ENCODE peak calls at places on chromosome 1, in ten cellular contexts. M is T-helper 2 cell; F is BE2C; Y is activated T-cell treated with anti-CD3 and anti-CD28 coated beads for 1 hour; L is activated CD4-positive, alpha-beta T cell treated with anti-CD3 and anti-CD28 coated beads, Interleukin-2, amount 50 U/mL, for 4 hours; J is iPS DF 19.7; G is EL; U is amniotic stem cell; S is GOT3; V is NCI-H510A treated with DMSO at 0.1 percent for 48 hours. N is an unnamed sample.

GRCh38 chr1:230948903-230949302 is 29.8 kb downstream of the TTC13 start:
- DNase-seq in M (no peak), F (no peak), Y (no peak), L (no peak), J (no peak), G (no peak), U (no peak), S (no peak), V (no peak), N (no peak)

GRCh38 chr1:38685373-38685772 is 174.2 kb downstream of the RRAGC start:
- DNase-seq in M (no peak), F (no peak), Y (no peak), L (no peak), J (no peak), G (no peak), U (no peak), S (no peak), V (no peak), N (no peak)

GRCh38 chr1:94698341-94698740 is 121.8 kb upstream of the SLC44A3 start:
- DNase-seq in M (no peak), F (no peak), Y (no peak), L (no peak), J (no peak), G (peak; percentile 78), U (no peak), S (no peak), V (no peak), N (no peak)

GRCh38 chr1:172609528-172609927 is 49.4 kb upstream of the FASLG start:
- DNase-seq in M (no peak), F (no peak), Y (no peak), L (no peak), J (no peak), G (no peak), U (no peak), S (no peak), V (peak; percentile 25), N (no peak)

GRCh38 chr1:47471163-47471562 is 33.3 kb downstream of the FOXD2 start:
- DNase-seq in M (no peak), F (no peak), Y (no peak), L (no peak), J (no peak), G (no peak), U (no peak), S (no peak), V (no peak), N (no peak)

GRCh38 chr1:232810856-232811255 is 5.6 kb downstream of the MAP10 start:
- DNase-seq in M (no peak), F (no peak), Y (no peak), L (no peak), J (no peak), G (no peak), U (no peak), S (no peak), V (no peak), N (no peak)

GRCh38 chr1:35656148-35656862 is 15.0 kb upstream of the PSMB2 start:
- DNase-seq in M (no peak), F (no peak), Y (no peak), L (no peak), J (no peak), G (peak; percentile 63), U (no peak), S (no peak), V (no peak), N (no peak)

GRCh38 chr1:228270032-228270431 is 62.2 kb downstream of the OBSCN start:
- DNase-seq in M (no peak), F (no peak), Y (no peak), L (no peak), J (no peak), G (peak; percentile 40), U (no peak), S (no peak), V (no peak), N (no peak)

GRCh38 chr1:31867546-31867945 is 51.7 kb upstream of the SPOCD1 start:
- DNase-seq in M (no peak), F (no peak), Y (no peak), L (no peak), J (no peak), G (no peak), U (no peak), S (no peak), V (no peak), N (no peak)

GRCh38 chr1:17914142-17914541 is 159.0 kb downstream of the ACTL8 start:
- DNase-seq in M (no peak), F (no peak), Y (no peak), L (no peak), J (no peak), G (no peak), U (no peak), S (no peak), V (no peak), N (no peak)

GRCh38 chr1:59505596-59506028 is 208.7 kb downstream of the FGGY start:
- DNase-seq in M (no peak), F (peak; percentile 27), Y (no peak), L (no peak), J (no peak), G (no peak), U (no peak), S (no peak), V (no peak), N (no peak)

GRCh38 chr1:209741198-209741597 is 14.7 kb upstream of the TRAF3IP3 start:
- DNase-seq in M (no peak), F (no peak), Y (no peak), L (no peak), J (no peak), G (no peak), U (no peak), S (no peak), V (no peak), N (no peak)

GRCh38 chr1:41448831-41449230 is 35.7 kb downstream of the EDN2 start:
- DNase-seq in M (no peak), F (no peak), Y (no peak), L (no peak), J (no peak), G (no peak), U (no peak), S (no peak), V (peak; percentile 95), N (no peak)

GRCh38 chr1:92411511-92411910 is 75.2 kb downstream of the GFI1 start:
- DNase-seq in M (no peak), F (no peak), Y (no peak), L (no peak), J (no peak), G (peak; percentile 72), U (peak; percentile 2), S (no peak), V (peak; percentile 15), N (no peak)

GRCh38 chr1:97243973-97244560 is 522.5 kb downstream of the PTBP2 start:
- DNase-seq in M (no peak), F (no peak), Y (no peak), L (no peak), J (no peak), G (peak; percentile 25), U (no peak), S (no peak), V (peak; percentile 33), N (no peak)

GRCh38 chr1:74534241-74534640 is 21.8 kb upstream of the LRRC53 start:
- DNase-seq in M (no peak), F (no peak), Y (no peak), L (no peak), J (no peak), G (peak; percentile 39), U (peak; percentile 9), S (no peak), V (no peak), N (no peak)

GRCh38 chr1:96519851-96520281 is 201.7 kb upstream of the PTBP2 start:
- DNase-seq in M (no peak), F (no peak), Y (no peak), L (no peak), J (no peak), G (no peak), U (no peak), S (no peak), V (no peak), N (no peak)

GRCh38 chr1:208093754-208094719 is 150.1 kb downstream of the PLXNA2 start:
- DNase-seq in M (peak; percentile 7), F (peak; percentile 82), Y (peak; percentile 48), L (peak; percentile 41), J (peak; percentile 45), G (peak; percentile 51), U (no peak), S (no peak), V (peak; percentile 20), N (peak; percentile 68)

GRCh38 chr1:160062134-160062533 is 7.8 kb downstream of the KCNJ10 start:
- DNase-seq in M (no peak), F (no peak), Y (no peak), L (no peak), J (no peak), G (no peak), U (no peak), S (no peak), V (no peak), N (no peak)

GRCh38 chr1:17735791-17736190 is 19.3 kb upstream of the ACTL8 start:
- DNase-seq in M (no peak), F (no peak), Y (no peak), L (no peak), J (no peak), G (no peak), U (no peak), S (no peak), V (no peak), N (no peak)

GRCh38 chr1:205014772-205015171 is 28.2 kb upstream of the CNTN2 start:
- DNase-seq in M (no peak), F (no peak), Y (no peak), L (no peak), J (no peak), G (no peak), U (no peak), S (no peak), V (no peak), N (no peak)

N was measured in iPS DF 6.9.